ENCODE peak calls at places on chromosomes 3 and 15, in four cellular contexts. One of them, this sample, is unnamed.

GRCh38 chr15:70533931-70534742 is 229.2 kb downstream of the UACA start:
- DNase-seq in A549: no peak
- DNase-seq in cardiac muscle cell: no peak
- DNase-seq in brain microvascular endothelial cell: no peak
- DNase-seq in this sample: no peak

GRCh38 chr3:149369991-149370866 is 7.2 kb downstream of the TM4SF1 start:
- DNase-seq in brain microvascular endothelial cell: no peak
- DNase-seq in A549: no peak
- DNase-seq in cardiac muscle cell: peak
- DNase-seq in this sample: no peak

GRCh38 chr3:66480666-66481065 is 20.2 kb downstream of the LRIG1 start:
- DNase-seq in brain microvascular endothelial cell: no peak
- DNase-seq in cardiac muscle cell: peak
- DNase-seq in A549: no peak
- DNase-seq in this sample: no peak

GRCh38 chr15:51114437-51115119 is 19.9 kb upstream of the TNFAIP8L3 start:
- DNase-seq in A549: no peak
- DNase-seq in brain microvascular endothelial cell: no peak
- DNase-seq in cardiac muscle cell: peak
- DNase-seq in this sample: peak

GRCh38 chr15:49987198-49987785 is 131.7 kb downstream of the ATP8B4 start:
- DNase-seq in brain microvascular endothelial cell: no peak
- DNase-seq in cardiac muscle cell: peak
- DNase-seq in A549: no peak
- DNase-seq in this sample: no peak

GRCh38 chr15:72671531-72671930 is 14.5 kb downstream of the HIGD2B start:
- DNase-seq in brain microvascular endothelial cell: no peak
- DNase-seq in A549: no peak
- DNase-seq in cardiac muscle cell: no peak
- DNase-seq in this sample: no peak

GRCh38 chr15:67187351-67187854 is 67.1 kb downstream of the AAGAB start:
- DNase-seq in brain microvascular endothelial cell: no peak
- DNase-seq in A549: no peak
- DNase-seq in cardiac muscle cell: no peak
- DNase-seq in this sample: no peak

GRCh38 chr3:37310666-37311050 is 136.3 kb upstream of the LRRFIP2 start:
- DNase-seq in brain microvascular endothelial cell: no peak
- DNase-seq in cardiac muscle cell: peak
- DNase-seq in A549: no peak
- DNase-seq in this sample: no peak

GRCh38 chr3:98979296-98979695 is 77.8 kb upstream of the DCBLD2 start:
- DNase-seq in cardiac muscle cell: no peak
- DNase-seq in A549: no peak
- DNase-seq in brain microvascular endothelial cell: no peak
- DNase-seq in this sample: no peak

GRCh38 chr3:42216820-42217416 is 49.1 kb downstream of the CCK start:
- DNase-seq in brain microvascular endothelial cell: peak
- DNase-seq in A549: no peak
- DNase-seq in cardiac muscle cell: no peak
- DNase-seq in this sample: peak

GRCh38 chr3:197478746-197479668 is 76.8 kb downstream of the BDH1 start:
- DNase-seq in cardiac muscle cell: no peak
- DNase-seq in brain microvascular endothelial cell: no peak
- DNase-seq in A549: no peak
- DNase-seq in this sample: no peak

GRCh38 chr15:42696626-42697025 is 40.3 kb downstream of the CDAN1 start:
- DNase-seq in brain microvascular endothelial cell: no peak
- DNase-seq in cardiac muscle cell: no peak
- DNase-seq in A549: no peak
- DNase-seq in this sample: no peak

GRCh38 chr3:12752803-12753202 is 6.3 kb downstream of the TMEM40 start:
- DNase-seq in cardiac muscle cell: no peak
- DNase-seq in brain microvascular endothelial cell: no peak
- DNase-seq in A549: no peak
- DNase-seq in this sample: peak

GRCh38 chr15:48292458-48292857 is 38.8 kb upstream of the DUT start:
- DNase-seq in A549: no peak
- DNase-seq in cardiac muscle cell: no peak
- DNase-seq in brain microvascular endothelial cell: no peak
- DNase-seq in this sample: no peak

GRCh38 chr3:41673643-41674042 is 288.3 kb downstream of the ULK4 start:
- DNase-seq in cardiac muscle cell: no peak
- DNase-seq in A549: no peak
- DNase-seq in brain microvascular endothelial cell: no peak
- DNase-seq in this sample: no peak

DNA sequence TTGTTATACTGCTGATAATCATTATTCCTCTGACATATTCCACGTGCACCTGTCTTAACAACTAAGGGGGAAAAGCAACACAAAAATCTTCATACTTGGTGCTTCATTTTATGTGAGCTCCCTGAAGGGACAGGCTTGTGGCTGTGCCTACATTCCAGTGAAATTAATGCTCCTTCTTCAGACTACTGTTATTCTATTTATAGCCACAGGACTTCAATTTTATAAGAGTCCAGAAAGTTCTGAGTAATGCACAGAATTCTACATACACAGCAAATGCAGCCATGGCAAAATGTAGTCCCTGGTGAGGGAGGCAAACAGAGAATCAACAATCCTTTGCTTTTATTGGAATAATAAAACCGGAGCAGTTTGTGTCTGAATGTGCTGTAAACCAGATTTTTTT is 417.1 kb downstream of the RBMS3 start:
- DNase-seq in brain microvascular endothelial cell: peak
- DNase-seq in A549: no peak
- DNase-seq in cardiac muscle cell: no peak
- DNase-seq in this sample: peak
- H3K4me3 ChIP-seq in brain microvascular endothelial cell: no peak
- H3K4me3 ChIP-seq in A549: no peak
- H3K4me3 ChIP-seq in cardiac muscle cell: no peak
- H3K4me3 ChIP-seq in this sample: no peak

DNA sequence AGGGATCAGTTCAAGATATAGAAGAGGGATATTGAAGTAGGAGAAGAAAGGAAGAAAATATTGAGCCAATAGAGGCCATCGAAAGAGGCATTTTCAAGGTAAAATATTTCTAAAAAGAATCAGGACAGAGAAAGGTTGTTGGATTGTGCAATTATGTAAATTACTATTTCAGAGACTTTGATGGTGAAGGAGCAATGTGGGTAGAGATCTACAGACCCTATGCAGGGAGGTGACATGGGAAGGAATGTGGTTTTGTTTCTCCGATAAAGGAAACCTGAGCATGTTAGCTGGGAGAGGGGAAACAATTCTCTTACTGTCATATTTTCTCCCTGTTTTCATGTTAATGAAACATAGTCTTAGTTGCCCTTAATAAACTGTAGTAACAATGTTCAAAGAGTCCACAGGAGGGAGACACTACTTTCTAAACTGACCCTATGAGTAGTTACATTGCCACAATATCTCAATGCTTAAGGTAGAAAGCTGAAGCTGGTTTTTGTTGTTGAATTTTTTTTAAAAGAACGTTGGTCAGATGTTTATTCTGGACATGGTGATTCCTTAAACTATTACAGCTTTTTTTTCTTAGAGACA is 133.3 kb downstream of the GRM7 start:
- DNase-seq in brain microvascular endothelial cell: no peak
- DNase-seq in A549: no peak
- DNase-seq in cardiac muscle cell: no peak
- DNase-seq in this sample: no peak
- TF ChIP-seq CTCF in brain microvascular endothelial cell: no peak
- TF ChIP-seq CTCF in A549: no peak
- TF ChIP-seq CTCF in cardiac muscle cell: no peak
- TF ChIP-seq CTCF in this sample: no peak

GRCh38 chr3:137764001-137764433 is at the start of gene SOX14:
- DNase-seq in A549: no peak
- DNase-seq in brain microvascular endothelial cell: no peak
- DNase-seq in cardiac muscle cell: no peak
- DNase-seq in this sample: no peak
- H3K4me3 ChIP-seq in A549: peak
- H3K4me3 ChIP-seq in brain microvascular endothelial cell: no peak
- H3K4me3 ChIP-seq in cardiac muscle cell: peak
- H3K4me3 ChIP-seq in this sample: no peak

DNA sequence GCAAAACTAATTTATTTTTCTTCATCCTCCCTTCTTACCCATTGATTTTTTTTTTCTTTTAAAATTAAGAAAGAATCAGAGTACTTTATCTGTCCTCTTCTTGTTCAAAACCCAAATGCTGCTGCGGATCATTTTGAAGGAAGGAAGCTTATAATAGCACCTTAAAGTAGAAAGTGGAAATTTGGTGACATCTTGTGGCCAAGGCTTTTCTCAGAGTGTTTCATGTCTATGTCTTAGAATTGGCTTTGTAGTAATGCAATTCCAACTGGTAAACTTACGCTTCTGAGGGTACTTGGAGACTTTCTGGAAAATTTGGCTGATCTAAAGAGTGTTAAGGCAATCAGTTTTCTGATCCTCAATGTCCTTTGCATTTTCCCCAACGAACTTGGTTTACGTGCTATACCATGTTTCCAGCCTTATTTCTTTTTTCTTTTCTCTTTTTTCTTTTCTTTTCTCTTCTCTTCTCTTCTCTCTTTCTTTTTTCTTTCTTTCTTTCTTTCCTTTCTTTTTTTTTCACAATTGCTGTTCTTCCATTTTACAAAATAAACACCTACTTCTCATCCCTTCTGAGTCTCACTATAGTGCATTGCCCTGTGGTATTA is 30.7 kb downstream of the C3orf38 start:
- DNase-seq in cardiac muscle cell: peak
- DNase-seq in A549: peak
- DNase-seq in brain microvascular endothelial cell: peak
- DNase-seq in this sample: peak
- TF ChIP-seq CTCF in cardiac muscle cell: peak
- TF ChIP-seq CTCF in A549: peak
- TF ChIP-seq CTCF in brain microvascular endothelial cell: peak
- TF ChIP-seq CTCF in this sample: peak

GRCh38 chr15:94231728-94232086 is 346 bp downstream of the MCTP2 start:
- DNase-seq in A549: no peak
- DNase-seq in cardiac muscle cell: peak
- DNase-seq in brain microvascular endothelial cell: no peak
- DNase-seq in this sample: peak
- H3K4me3 ChIP-seq in A549: no peak
- H3K4me3 ChIP-seq in cardiac muscle cell: peak
- H3K4me3 ChIP-seq in brain microvascular endothelial cell: peak
- H3K4me3 ChIP-seq in this sample: peak

GRCh38 chr3:191385101-191385500 is 54.8 kb upstream of the UTS2B start:
- DNase-seq in brain microvascular endothelial cell: no peak
- DNase-seq in cardiac muscle cell: no peak
- DNase-seq in A549: no peak
- DNase-seq in this sample: no peak

GRCh38 chr3:191387441-191388077 is 57.2 kb upstream of the UTS2B start:
- DNase-seq in brain microvascular endothelial cell: no peak
- DNase-seq in cardiac muscle cell: no peak
- DNase-seq in A549: no peak
- DNase-seq in this sample: no peak

GRCh38 chr3:191391873-191392808 is 61.8 kb upstream of the UTS2B start:
- DNase-seq in A549: no peak
- DNase-seq in brain microvascular endothelial cell: no peak
- DNase-seq in cardiac muscle cell: no peak
- DNase-seq in this sample: no peak

GRCh38 chr3:191390580-191390979 is 60.3 kb upstream of the UTS2B start:
- DNase-seq in A549: no peak
- DNase-seq in brain microvascular endothelial cell: no peak
- DNase-seq in cardiac muscle cell: no peak
- DNase-seq in this sample: no peak

DNA sequence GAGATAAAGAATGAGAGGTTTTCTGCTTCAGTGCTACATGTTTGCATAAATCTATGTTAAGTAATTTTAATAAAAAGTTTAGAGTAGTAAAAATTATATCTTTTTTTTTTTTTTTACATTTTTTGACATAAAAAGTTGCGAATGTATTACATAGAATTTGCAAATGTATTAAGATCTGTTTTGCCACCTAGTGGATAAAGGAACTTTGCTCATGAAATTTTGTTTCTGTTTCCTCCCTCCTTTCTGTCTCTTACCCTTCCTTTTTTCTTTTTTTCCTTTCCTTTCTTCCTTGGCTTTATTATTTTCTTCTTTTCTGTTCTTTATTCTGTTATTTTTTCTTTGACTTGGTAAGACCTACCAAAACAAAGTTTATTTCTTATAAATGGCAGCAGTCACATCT is 58.5 kb upstream of the UTS2B start:
- DNase-seq in A549: no peak
- DNase-seq in cardiac muscle cell: peak
- DNase-seq in brain microvascular endothelial cell: no peak
- DNase-seq in this sample: no peak
- TF ChIP-seq CTCF in A549: peak
- TF ChIP-seq CTCF in cardiac muscle cell: peak
- TF ChIP-seq CTCF in brain microvascular endothelial cell: peak
- TF ChIP-seq CTCF in this sample: peak